ENCODE peak calls at places on chromosomes 4 and X, in four cellular contexts. X, N, O and S are unnamed samples.

GRCh38 chr4:53505947-53506346 is 85.3 kb downstream of the LNX1 start:
- DNase-seq in X (no peak), N (no peak), O (no peak), S (no peak)

GRCh38 chr4:90081432-90082195 is 45.6 kb upstream of the CCSER1 start:
- DNase-seq in X (no peak), N (no peak), O (no peak), S (no peak)

GRCh38 chrX:17738002-17738713 is 865 bp downstream of the SCML1 start:
- DNase-seq in X (peak; percentile 37), N (no peak), O (peak; percentile 56), S (peak; percentile 35)

GRCh38 chr4:167897116-167897515 is 195.2 kb upstream of the ANXA10 start:
- DNase-seq in X (peak; percentile 2), N (no peak), O (peak; percentile 29), S (peak; percentile 61)

GRCh38 chrX:133495464-133496391 is 80.4 kb upstream of the GPC4 start:
- DNase-seq in X (no peak), N (no peak), O (no peak), S (no peak)

GRCh38 chrX:127732709-127733108 is 319.5 kb downstream of the ACTRT1 start:
- DNase-seq in X (no peak), N (no peak), O (no peak), S (no peak)

GRCh38 chrX:6644411-6644810 is 109.5 kb upstream of the VCX3A start:
- DNase-seq in X (peak; percentile 1), N (no peak), O (no peak), S (no peak)

GRCh38 chr4:175614880-175615279 is 197.2 kb downstream of the GPM6A start:
- DNase-seq in X (no peak), N (no peak), O (no peak), S (no peak)

GRCh38 chr4:78757574-78757973 is 18.6 kb upstream of the BMP2K start:
- DNase-seq in X (no peak), N (no peak), O (no peak), S (no peak)

GRCh38 chr4:105145059-105145912 is 1.4 kb upstream of the TET2 start:
- DNase-seq in X (no peak), N (no peak), O (no peak), S (no peak)

GRCh38 chr4:181569553-181569952 is 673.6 kb upstream of the TENM3 start:
- DNase-seq in X (peak; percentile 9), N (peak; percentile 7), O (peak; percentile 9), S (no peak)

GRCh38 chr4:48175328-48175727 is 41.3 kb upstream of the TXK start:
- DNase-seq in X (no peak), N (no peak), O (no peak), S (peak; percentile 63)

GRCh38 chrX:115650449-115650848 is 89.5 kb downstream of the PLS3 start:
- DNase-seq in X (no peak), N (no peak), O (no peak), S (no peak)

GRCh38 chr4:52977252-52977651 is 115.1 kb downstream of the RASL11B start:
- DNase-seq in X (no peak), N (no peak), O (no peak), S (no peak)

GRCh38 chrX:252421-253291 is 28.5 kb upstream of the PLCXD1 start:
- DNase-seq in X (peak; percentile 1), N (no peak), O (no peak), S (no peak)

DNA sequence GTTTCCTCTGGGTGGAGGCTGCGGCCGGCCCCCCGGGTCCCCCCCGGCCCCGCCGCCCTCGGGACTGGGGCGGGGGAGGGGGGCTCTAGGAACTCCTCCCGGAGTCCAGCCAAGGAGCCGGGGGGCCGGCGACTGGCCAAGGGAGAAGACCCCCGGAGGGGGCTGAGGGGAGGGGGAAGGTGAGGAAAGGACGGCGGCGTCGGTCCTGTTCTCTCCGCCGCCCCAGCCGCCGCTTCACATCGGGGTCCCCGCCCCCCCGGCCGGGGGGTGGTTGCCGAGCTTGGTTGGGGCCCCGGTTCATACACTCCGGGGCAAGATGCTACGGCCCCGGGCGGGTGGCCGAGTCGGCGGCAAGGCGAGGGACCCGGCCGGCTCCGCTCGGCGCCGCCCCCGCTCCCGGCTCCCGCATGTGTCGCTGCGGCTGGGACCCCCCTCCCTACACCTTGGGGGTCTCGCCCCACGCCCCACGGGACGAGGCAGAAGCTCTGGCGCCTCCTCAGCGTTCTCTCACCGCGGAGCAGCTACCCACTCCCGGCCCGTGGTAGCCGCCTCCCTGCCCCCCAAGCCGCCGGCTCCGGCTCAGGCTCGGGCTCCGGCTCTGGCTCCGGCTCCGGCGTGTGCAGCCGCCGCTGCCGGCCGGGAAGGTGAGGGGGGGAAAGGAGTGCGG is 523 bp downstream of the FBXW7 start:
- DNase-seq in X (no peak), N (peak; percentile 38), O (no peak), S (peak; percentile 25)
- TF ChIP-seq USF2 in X (no peak), N (no peak), O (no peak), S (no peak)

GRCh38 chr4:93203708-93204107 is 624.8 kb upstream of the ATOH1 start:
- DNase-seq in X (peak; percentile 6), N (no peak), O (peak; percentile 6), S (no peak)

GRCh38 chr4:93201471-93201870 is 627.1 kb upstream of the ATOH1 start:
- DNase-seq in X (no peak), N (no peak), O (no peak), S (no peak)

DNA sequence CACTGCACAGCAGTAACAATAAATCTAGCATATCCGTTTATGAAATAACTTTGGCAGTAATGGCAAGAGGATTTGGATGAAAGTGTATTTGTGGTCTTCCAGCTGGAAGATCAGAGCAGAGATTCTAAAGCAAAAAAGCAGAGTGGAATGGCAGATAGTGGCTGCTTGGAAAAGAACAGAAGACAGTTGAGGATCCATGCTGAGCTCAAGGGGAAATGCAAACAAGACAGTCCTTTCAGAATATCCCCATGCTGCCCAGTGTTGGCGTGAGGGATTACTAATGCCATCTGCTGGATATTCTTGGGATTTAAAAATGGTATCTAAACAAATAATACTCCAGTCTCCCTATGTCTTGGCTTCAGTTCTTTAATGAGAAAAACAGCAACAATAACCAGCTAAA is 629.1 kb upstream of the ATOH1 start:
- DNase-seq in X (peak; percentile 42), N (peak; percentile 3), O (peak; percentile 41), S (peak; percentile 23)
- TF ChIP-seq HMGXB4 in X (no peak), N (no peak), O (no peak), S (no peak)

DNA sequence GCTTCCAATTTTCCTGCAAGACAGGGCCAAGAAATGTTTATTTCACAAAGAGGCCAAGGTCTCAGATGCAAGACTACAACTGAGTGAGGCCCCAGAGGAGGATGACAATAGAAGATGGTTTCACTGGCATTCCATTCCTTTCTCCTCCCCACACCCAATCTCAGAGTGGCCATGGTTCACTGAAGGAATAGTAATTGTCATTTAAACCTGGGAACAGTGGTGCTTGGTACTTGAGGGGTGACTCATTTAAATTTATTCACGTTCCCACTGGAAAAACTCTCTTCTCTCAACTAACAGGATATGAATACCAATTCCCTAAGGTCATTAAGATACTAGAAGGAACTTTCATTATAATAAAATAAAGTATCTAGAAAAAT is 35.3 kb upstream of the CXCL8 start:
- DNase-seq in X (peak; percentile 38), N (no peak), O (no peak), S (no peak)
- TF ChIP-seq USF2 in X (no peak), N (no peak), O (no peak), S (no peak)

GRCh38 chrX:135112096-135112729 is 8.1 kb downstream of the ETDB start:
- DNase-seq in X (peak; percentile 31), N (peak; percentile 22), O (no peak), S (peak; percentile 39)
- TF ChIP-seq HMGXB4 in X (no peak), N (no peak), O (no peak), S (no peak)